ENCODE peak calls at places on chromosomes 3 and 15, in five cellular contexts. Q is ELR; O is CD8-positive, alpha-beta T cell; C is body of pancreas; Z is mesenchymal stem cell. X is an unnamed sample.
A peak's percentile ranks its signal among the peaks of the same experiment; 100 is the strongest.

GRCh38 chr3:178703268-178703975 is 167.2 kb downstream of the KCNMB2 start:
- DNase-seq in Z (peak; percentile 95), Q (peak; percentile 45), C (no peak), O (no peak), X (no peak)

GRCh38 chr3:86990734-86991481 is at the start of gene VGLL3:
- DNase-seq in Z (peak; percentile 91), C (peak; percentile 77), Q (peak; percentile 85), O (no peak), X (peak; percentile 3)

GRCh38 chr3:8629151-8630021 is 15.2 kb downstream of the SSUH2 start:
- DNase-seq in O (peak; percentile 56), Z (peak; percentile 91), C (no peak), Q (peak; percentile 90), X (peak; percentile 97)

GRCh38 chr3:108406661-108407206 is 103.7 kb downstream of the MYH15 start:
- DNase-seq in Q (peak; percentile 82), Z (peak; percentile 63), O (no peak), C (peak; percentile 23), X (peak; percentile 89)

GRCh38 chr3:70832811-70833509 is 520.5 kb upstream of the MDFIC2 start:
- DNase-seq in O (no peak), C (no peak), Q (peak; percentile 40), Z (no peak), X (no peak)

GRCh38 chr15:50797926-50798325 is 32.4 kb upstream of the SPPL2A start:
- DNase-seq in C (peak; percentile 31), Z (no peak), O (no peak), Q (no peak), X (peak; percentile 61)

GRCh38 chr3:18379647-18380046 is 45.5 kb downstream of the SATB1 start:
- DNase-seq in C (no peak), Z (no peak), Q (no peak), O (no peak), X (no peak)

GRCh38 chr3:21356402-21356801 is 394.6 kb downstream of the ZNF385D start:
- DNase-seq in Q (no peak), Z (no peak), O (no peak), C (no peak), X (no peak)

GRCh38 chr3:30155755-30156154 is 450.6 kb upstream of the TGFBR2 start:
- DNase-seq in Z (no peak), O (no peak), C (no peak), Q (no peak), X (no peak)

GRCh38 chr15:91124155-91124554 is 24.1 kb downstream of the SV2B start:
- DNase-seq in C (no peak), O (no peak), Q (no peak), Z (no peak), X (no peak)

GRCh38 chr3:186053954-186054353 is 54.9 kb downstream of the ETV5 start:
- DNase-seq in Q (peak; percentile 19), C (no peak), Z (peak; percentile 33), O (no peak), X (no peak)

GRCh38 chr15:98855815-98856539 is 151.6 kb downstream of the PGPEP1L start:
- DNase-seq in Q (no peak), C (no peak), Z (no peak), O (no peak), X (no peak)

GRCh38 chr3:56813656-56813965 is 11.9 kb upstream of the ARHGEF3 start:
- DNase-seq in Q (no peak), C (no peak), O (no peak), Z (no peak), X (no peak)

X was measured in small intestine.